ENCODE peak calls at places on chromosome 13, in ten cellular contexts. H is GM20000, Y is OCI-LY7, W is lower leg skin, N is osteoblast, U is endodermal cell, E is GM06990, D is A673, T is fibroblast of mammary gland, S is AG04450. Z is an unnamed sample.

GRCh38 chr13:25190256-25190655 is 18.2 kb upstream of the AMER2 start:
- DNase-seq in H (no peak), U (peak), W (no peak), Y (no peak), S (no peak), T (no peak), N (no peak), E (no peak), D (no peak), Z (no peak)

GRCh38 chr13:27177852-27178251 is 6.2 kb upstream of the USP12 start:
- DNase-seq in D (no peak), T (no peak), E (no peak), N (peak), Y (no peak), H (no peak), S (no peak), W (no peak), U (peak), Z (no peak)

GRCh38 chr13:52852444-52852843 is 4.0 kb upstream of the PCDH8 start:
- DNase-seq in W (no peak), T (no peak), D (no peak), U (no peak), N (no peak), E (no peak), H (no peak), Y (no peak), S (no peak), Z (no peak)

GRCh38 chr13:99977912-99978780 is 3.4 kb upstream of the ZIC2 start:
- DNase-seq in W (no peak), D (no peak), Y (no peak), N (peak), H (no peak), T (no peak), U (peak), S (no peak), E (no peak), Z (no peak)

GRCh38 chr13:42348576-42348975 is 76.6 kb downstream of the AKAP11 start:
- DNase-seq in D (no peak), H (no peak), U (no peak), S (no peak), W (no peak), E (no peak), Y (no peak), N (no peak), T (no peak), Z (no peak)

GRCh38 chr13:109694972-109695371 is 91.4 kb downstream of the IRS2 start:
- DNase-seq in T (no peak), U (no peak), E (no peak), H (no peak), W (no peak), D (no peak), Y (no peak), N (no peak), S (no peak), Z (no peak)

GRCh38 chr13:65638572-65639168 is 1591.5 kb downstream of the PCDH9 start:
- DNase-seq in H (peak), Y (peak), S (peak), D (peak), N (peak), U (peak), W (no peak), T (peak), E (no peak), Z (peak)

GRCh38 chr13:35768551-35768950 is 292.1 kb upstream of the MAB21L1 start:
- DNase-seq in N (peak), U (no peak), S (no peak), W (no peak), H (no peak), Y (no peak), E (no peak), T (peak), D (no peak), Z (no peak)

GRCh38 chr13:110135977-110136597 is 170.9 kb downstream of the COL4A1 start:
- DNase-seq in S (no peak), U (no peak), H (no peak), W (peak), E (no peak), N (peak), T (no peak), Y (no peak), D (no peak), Z (no peak)

GRCh38 chr13:66391322-66391721 is 838.8 kb downstream of the PCDH9 start:
- DNase-seq in W (no peak), U (no peak), H (no peak), E (no peak), Y (peak), T (no peak), S (no peak), D (no peak), N (no peak), Z (no peak)

GRCh38 chr13:40764587-40765403 is 6.2 kb downstream of the MRPS31 start:
- DNase-seq in E (no peak), W (no peak), N (no peak), H (no peak), D (no peak), S (no peak), U (no peak), T (peak), Y (no peak), Z (no peak)

GRCh38 chr13:89982406-89983085 is 1364.9 kb upstream of the MIR17HG start:
- DNase-seq in H (no peak), Y (no peak), U (no peak), D (no peak), N (no peak), T (peak), S (no peak), E (no peak), W (no peak), Z (no peak)

GRCh38 chr13:22311734-22312404 is 641.0 kb downstream of the FGF9 start:
- DNase-seq in E (no peak), W (peak), D (no peak), S (no peak), N (no peak), H (no peak), T (no peak), U (peak), Y (no peak), Z (no peak)

GRCh38 chr13:23159205-23159586 is 21.6 kb upstream of the SGCG start:
- DNase-seq in E (no peak), S (no peak), H (peak), W (no peak), T (peak), U (peak), Y (no peak), N (peak), D (peak), Z (no peak)

GRCh38 chr13:32821149-32821688 is 195.0 kb upstream of the KL start:
- DNase-seq in H (no peak), Y (no peak), S (no peak), T (no peak), E (no peak), D (no peak), W (no peak), U (no peak), N (no peak), Z (no peak)

GRCh38 chr13:30164141-30164540 is 143.2 kb downstream of the KATNAL1 start:
- DNase-seq in E (no peak), U (no peak), W (no peak), S (no peak), D (peak), Y (no peak), N (no peak), H (no peak), T (no peak), Z (no peak)

GRCh38 chr13:75145926-75146325 is 336.0 kb downstream of the TBC1D4 start:
- DNase-seq in N (no peak), W (no peak), U (no peak), D (peak), Y (no peak), T (peak), E (no peak), H (no peak), S (no peak), Z (no peak)

GRCh38 chr13:102847272-102848234 is 1.7 kb downstream of the ERCC5 start:
- DNase-seq in U (no peak), S (no peak), T (peak), W (no peak), H (no peak), Y (peak), D (peak), N (peak), E (peak), Z (no peak)

GRCh38 chr13:35780613-35781012 is 304.1 kb upstream of the MAB21L1 start:
- DNase-seq in E (no peak), U (no peak), D (no peak), N (no peak), H (no peak), Y (no peak), W (no peak), T (no peak), S (no peak), Z (no peak)

DNA sequence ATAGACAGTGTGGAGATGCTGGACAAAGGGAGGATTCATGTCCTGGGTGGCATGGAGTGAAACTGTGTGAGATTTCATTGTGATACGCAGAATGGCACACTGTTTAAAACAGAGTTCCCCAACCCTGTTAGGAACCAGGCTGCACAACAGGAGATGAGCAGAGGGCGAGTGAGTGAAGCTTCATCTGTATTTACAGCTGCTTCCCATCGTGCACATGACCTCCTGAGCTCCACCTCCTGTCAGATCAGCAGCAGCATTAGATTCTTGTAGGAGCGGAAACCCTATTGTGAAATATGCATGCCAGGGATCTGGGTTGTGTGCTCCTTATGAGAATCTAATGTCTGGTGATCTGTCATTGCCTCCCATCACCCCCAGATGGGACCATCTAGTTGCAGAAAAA is 72.5 kb downstream of the RAP2A start:
- DNase-seq in H (no peak), W (no peak), Y (no peak), D (peak), E (no peak), S (peak), T (peak), N (no peak), U (no peak), Z (no peak)
- TF ChIP-seq CTCF in H (no peak), W (no peak), Y (no peak), D (peak), E (no peak), S (no peak), T (no peak), N (no peak), U (no peak), Z (no peak)

DNA sequence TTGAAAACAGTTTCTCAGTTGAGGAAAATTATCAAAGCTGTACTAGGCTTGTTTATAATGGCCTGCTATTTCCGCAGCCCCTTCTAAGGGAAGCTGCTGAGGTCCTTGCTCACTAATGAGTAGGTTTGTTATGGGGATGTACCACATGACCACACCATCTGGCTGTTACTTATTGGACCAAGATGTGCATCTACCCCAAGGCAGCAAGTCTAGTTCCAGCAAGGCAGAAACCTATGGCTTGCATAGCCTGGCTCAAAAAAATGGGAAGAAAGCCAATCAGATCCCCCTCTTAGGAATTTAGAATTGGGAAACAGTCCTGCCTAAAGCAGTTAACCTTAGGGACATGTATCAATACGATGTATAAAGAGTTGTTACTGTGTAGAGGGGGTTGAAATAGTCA is 186.5 kb upstream of the SPRY2 start:
- DNase-seq in N (no peak), D (no peak), T (peak), W (no peak), H (no peak), E (no peak), U (no peak), S (no peak), Y (no peak), Z (no peak)
- TF ChIP-seq CTCF in N (no peak), D (no peak), T (no peak), W (no peak), H (no peak), E (no peak), U (no peak), S (no peak), Y (no peak), Z (no peak)

GRCh38 chr13:101146101-101146898 is 270.0 kb downstream of the NALCN start:
- DNase-seq in T (no peak), U (no peak), H (no peak), S (no peak), W (no peak), Y (no peak), N (no peak), E (no peak), D (no peak), Z (no peak)
- TF ChIP-seq CTCF in T (no peak), U (no peak), H (no peak), S (no peak), W (no peak), Y (no peak), N (no peak), E (no peak), D (no peak), Z (no peak)

DNA sequence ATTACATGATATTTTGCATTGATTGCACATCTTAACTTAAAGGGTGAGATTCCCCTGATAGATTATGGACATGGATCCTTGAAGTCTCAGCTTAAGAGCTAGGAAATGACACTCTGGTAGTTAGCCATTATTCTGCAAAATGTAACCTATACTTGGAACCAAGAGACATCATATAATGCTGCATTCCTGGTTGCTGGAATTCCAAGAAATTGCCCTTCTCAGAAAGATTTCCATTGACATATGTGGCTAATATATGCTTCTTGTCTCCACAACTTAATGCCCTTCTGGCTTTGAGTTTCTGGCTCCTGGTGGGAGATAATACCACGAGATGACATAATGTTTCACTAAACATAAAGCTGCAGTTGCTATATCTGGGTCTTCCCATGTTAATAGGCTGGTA is 204.4 kb upstream of the TRPC4 start:
- DNase-seq in E (no peak), W (no peak), N (no peak), Y (no peak), D (no peak), H (no peak), S (no peak), T (no peak), U (no peak), Z (no peak)
- TF ChIP-seq CTCF in E (no peak), W (no peak), N (no peak), Y (no peak), D (no peak), H (no peak), S (no peak), T (no peak), U (no peak), Z (no peak)

DNA sequence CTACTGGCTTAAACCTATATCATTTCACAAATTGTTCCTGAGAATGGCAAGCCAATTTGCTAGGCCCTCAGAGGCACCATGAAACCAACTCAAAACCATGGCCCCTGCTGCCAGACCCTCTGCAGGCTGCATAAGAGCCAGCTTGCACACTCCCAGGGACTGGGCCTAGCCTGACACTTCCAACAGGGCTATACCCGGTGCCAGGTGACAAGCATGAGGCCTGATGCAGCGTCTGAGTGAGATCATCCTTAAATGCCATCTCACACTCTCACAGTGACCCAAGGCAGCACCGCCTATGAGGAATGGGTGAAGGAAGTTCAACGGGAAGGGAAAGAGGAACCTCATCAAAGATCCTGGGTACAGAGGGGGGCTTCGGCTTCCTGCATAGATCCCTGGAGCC is 65.6 kb downstream of the C13orf42 start:
- DNase-seq in W (no peak), S (no peak), U (peak), H (no peak), Y (no peak), E (no peak), D (no peak), T (no peak), N (no peak), Z (no peak)
- TF ChIP-seq CTCF in W (no peak), S (no peak), U (no peak), H (no peak), Y (no peak), E (no peak), D (no peak), T (no peak), N (no peak), Z (no peak)

DNA sequence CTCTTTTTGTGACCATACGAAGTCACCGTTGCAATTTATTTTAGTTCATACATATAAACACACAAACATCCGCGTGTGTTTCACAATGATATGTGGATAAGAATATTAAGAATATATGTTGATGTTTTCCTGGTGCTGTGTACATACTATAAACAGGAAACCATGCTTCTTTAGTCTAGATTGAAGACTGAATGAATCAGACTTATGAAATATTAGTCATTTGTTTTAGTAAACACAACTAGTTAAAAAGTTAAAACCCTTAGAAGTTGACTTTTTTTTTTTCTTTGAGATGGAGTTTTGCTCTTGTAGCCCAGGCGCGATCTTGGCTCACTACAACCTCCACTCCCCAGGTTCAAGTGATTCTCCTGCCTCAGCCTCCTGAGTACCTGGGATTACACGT is 257.7 kb downstream of the DACH1 start:
- DNase-seq in T (no peak), Y (no peak), N (no peak), S (no peak), U (no peak), D (no peak), H (no peak), W (no peak), E (no peak), Z (no peak)
- TF ChIP-seq CTCF in T (no peak), Y (no peak), N (no peak), S (no peak), U (no peak), D (no peak), H (no peak), W (no peak), E (no peak), Z (no peak)

GRCh38 chr13:105462098-105462497 is 1073.4 kb downstream of the EFNB2 start:
- DNase-seq in U (no peak), E (no peak), Y (no peak), W (no peak), D (no peak), S (no peak), N (no peak), H (no peak), T (no peak), Z (no peak)
- TF ChIP-seq CTCF in U (no peak), E (no peak), Y (no peak), W (no peak), D (no peak), S (no peak), N (no peak), H (no peak), T (no peak), Z (no peak)

GRCh38 chr13:70502944-70503343 is 394.7 kb upstream of the KLHL1 start:
- DNase-seq in W (no peak), E (no peak), Y (no peak), H (no peak), S (no peak), N (no peak), T (no peak), U (peak), D (no peak), Z (no peak)
- TF ChIP-seq CTCF in W (no peak), E (no peak), Y (no peak), H (no peak), S (no peak), N (no peak), T (no peak), U (no peak), D (no peak), Z (no peak)

DNA sequence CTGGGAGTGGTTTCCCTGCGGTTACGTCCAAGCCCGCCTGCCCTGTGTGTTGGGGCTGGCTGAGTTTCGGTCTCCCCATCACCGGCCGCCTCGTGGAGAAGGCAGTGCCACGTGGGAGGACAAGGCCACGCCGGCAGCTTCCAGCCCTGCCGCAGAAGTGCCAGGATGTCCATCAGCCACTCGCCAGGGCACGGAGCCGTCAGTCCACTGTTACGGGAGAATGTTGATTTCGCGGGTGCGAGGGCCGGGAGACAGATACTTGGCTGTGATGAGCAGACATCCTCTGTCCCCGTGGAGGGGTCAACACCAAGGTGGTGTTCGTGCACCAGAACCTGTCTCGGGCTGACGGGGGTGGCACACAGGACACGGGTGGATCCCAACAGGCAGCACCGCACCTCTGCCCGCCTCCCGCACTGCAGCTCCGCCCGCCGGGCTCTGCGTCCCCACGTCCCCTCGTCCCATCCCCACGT is 86.4 kb upstream of the MCF2L start:
- DNase-seq in S (no peak), E (no peak), H (no peak), D (no peak), N (no peak), Y (no peak), U (no peak), W (no peak), T (no peak), Z (no peak)
- TF ChIP-seq CTCF in S (no peak), E (no peak), H (no peak), D (no peak), N (no peak), Y (no peak), U (no peak), W (no peak), T (no peak), Z (no peak)

DNA sequence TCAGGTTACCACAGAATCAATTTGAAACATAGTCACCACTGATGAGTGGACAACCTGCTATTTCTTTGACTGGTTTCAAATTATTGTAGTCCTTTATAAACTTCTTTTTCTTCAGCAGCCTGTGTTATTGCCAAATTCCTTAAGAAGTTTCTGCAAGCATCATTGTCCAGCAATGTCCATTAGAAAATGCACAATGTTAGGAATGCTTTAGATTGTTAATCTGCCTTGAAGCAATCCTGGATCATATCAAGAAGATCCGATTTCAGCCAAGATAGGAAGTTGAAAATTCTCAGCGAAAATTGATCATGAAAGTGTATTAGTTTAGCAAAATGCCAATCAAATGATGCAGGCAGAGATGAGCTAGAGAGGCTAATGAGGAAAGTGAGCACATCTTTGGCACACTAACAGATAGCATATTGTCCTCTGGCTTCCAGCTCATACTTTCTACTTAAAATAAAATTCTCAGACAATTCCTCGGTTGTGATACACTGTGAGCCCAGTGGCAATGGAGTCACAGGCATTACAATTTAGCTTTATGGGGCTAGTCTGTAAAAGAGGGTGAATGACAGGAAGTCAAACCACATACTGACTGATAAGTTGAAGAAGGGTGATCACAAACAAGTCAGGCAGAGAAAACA is 270.5 kb downstream of the SLITRK6 start:
- DNase-seq in W (no peak), D (no peak), U (no peak), Y (no peak), N (no peak), H (no peak), E (no peak), T (peak), S (peak), Z (peak)
- TF ChIP-seq CTCF in W (no peak), D (no peak), U (no peak), Y (no peak), N (no peak), H (no peak), E (no peak), T (no peak), S (no peak), Z (no peak)